ENCODE peak calls at places on chromosomes 16 and 17, in five cellular contexts. One of them, this sample, is unnamed.

GRCh38 chr16:27434141-27435051 is 32.4 kb downstream of the IL21R start:
- DNase-seq in ELR: no peak
- DNase-seq in T-helper 22 cell: no peak
- DNase-seq in stimulated activated CD4-positive, alpha-beta T cell treated with anti-CD3 and anti-CD28 coated beads, Interleukin-1b, Interleukin-23, amount 100 ng/mL, for 1 hour: no peak
- DNase-seq in anterior cingulate cortex: no peak
- DNase-seq in this sample: no peak

GRCh38 chr16:66357523-66357928 is 9.0 kb upstream of the CDH5 start:
- DNase-seq in stimulated activated CD4-positive, alpha-beta T cell treated with anti-CD3 and anti-CD28 coated beads, Interleukin-1b, Interleukin-23, amount 100 ng/mL, for 1 hour: no peak
- DNase-seq in ELR: peak
- DNase-seq in T-helper 22 cell: no peak
- DNase-seq in anterior cingulate cortex: no peak
- DNase-seq in this sample: peak

GRCh38 chr17:68456529-68457167 is 648 bp downstream of the WIPI1 start:
- DNase-seq in T-helper 22 cell: no peak
- DNase-seq in stimulated activated CD4-positive, alpha-beta T cell treated with anti-CD3 and anti-CD28 coated beads, Interleukin-1b, Interleukin-23, amount 100 ng/mL, for 1 hour: no peak
- DNase-seq in anterior cingulate cortex: peak
- DNase-seq in ELR: peak
- DNase-seq in this sample: peak

GRCh38 chr16:20683812-20684211 is 13.7 kb downstream of the ACSM1 start:
- DNase-seq in T-helper 22 cell: no peak
- DNase-seq in ELR: peak
- DNase-seq in anterior cingulate cortex: no peak
- DNase-seq in stimulated activated CD4-positive, alpha-beta T cell treated with anti-CD3 and anti-CD28 coated beads, Interleukin-1b, Interleukin-23, amount 100 ng/mL, for 1 hour: no peak
- DNase-seq in this sample: no peak

GRCh38 chr16:27617678-27618077 is 67.7 kb downstream of the KATNIP start:
- DNase-seq in stimulated activated CD4-positive, alpha-beta T cell treated with anti-CD3 and anti-CD28 coated beads, Interleukin-1b, Interleukin-23, amount 100 ng/mL, for 1 hour: no peak
- DNase-seq in ELR: no peak
- DNase-seq in anterior cingulate cortex: no peak
- DNase-seq in T-helper 22 cell: no peak
- DNase-seq in this sample: no peak

GRCh38 chr16:30821891-30822290 is 34.9 kb upstream of the ZNF629 start:
- DNase-seq in anterior cingulate cortex: no peak
- DNase-seq in ELR: no peak
- DNase-seq in stimulated activated CD4-positive, alpha-beta T cell treated with anti-CD3 and anti-CD28 coated beads, Interleukin-1b, Interleukin-23, amount 100 ng/mL, for 1 hour: no peak
- DNase-seq in T-helper 22 cell: no peak
- DNase-seq in this sample: no peak

GRCh38 chr17:2366747-2367494 is 29.6 kb downstream of the SGSM2 start:
- DNase-seq in anterior cingulate cortex: no peak
- DNase-seq in T-helper 22 cell: no peak
- DNase-seq in stimulated activated CD4-positive, alpha-beta T cell treated with anti-CD3 and anti-CD28 coated beads, Interleukin-1b, Interleukin-23, amount 100 ng/mL, for 1 hour: no peak
- DNase-seq in ELR: no peak
- DNase-seq in this sample: peak

GRCh38 chr16:27491894-27492587 is 57.7 kb downstream of the GTF3C1 start:
- DNase-seq in T-helper 22 cell: no peak
- DNase-seq in stimulated activated CD4-positive, alpha-beta T cell treated with anti-CD3 and anti-CD28 coated beads, Interleukin-1b, Interleukin-23, amount 100 ng/mL, for 1 hour: no peak
- DNase-seq in anterior cingulate cortex: no peak
- DNase-seq in ELR: peak
- DNase-seq in this sample: no peak

GRCh38 chr17:46925185-46925858 is 2.4 kb downstream of the GOSR2 start:
- DNase-seq in stimulated activated CD4-positive, alpha-beta T cell treated with anti-CD3 and anti-CD28 coated beads, Interleukin-1b, Interleukin-23, amount 100 ng/mL, for 1 hour: no peak
- DNase-seq in ELR: no peak
- DNase-seq in T-helper 22 cell: no peak
- DNase-seq in anterior cingulate cortex: no peak
- DNase-seq in this sample: no peak

GRCh38 chr17:3547628-3548027 is 10.0 kb downstream of the TRPV3 start:
- DNase-seq in ELR: no peak
- DNase-seq in T-helper 22 cell: no peak
- DNase-seq in stimulated activated CD4-positive, alpha-beta T cell treated with anti-CD3 and anti-CD28 coated beads, Interleukin-1b, Interleukin-23, amount 100 ng/mL, for 1 hour: no peak
- DNase-seq in anterior cingulate cortex: no peak
- DNase-seq in this sample: no peak

GRCh38 chr16:83907926-83908325 is 9.0 kb downstream of the MLYCD start:
- DNase-seq in T-helper 22 cell: no peak
- DNase-seq in ELR: no peak
- DNase-seq in anterior cingulate cortex: no peak
- DNase-seq in stimulated activated CD4-positive, alpha-beta T cell treated with anti-CD3 and anti-CD28 coated beads, Interleukin-1b, Interleukin-23, amount 100 ng/mL, for 1 hour: no peak
- DNase-seq in this sample: no peak

GRCh38 chr17:35372846-35373531 is 432 bp downstream of the SLFN11 start:
- DNase-seq in stimulated activated CD4-positive, alpha-beta T cell treated with anti-CD3 and anti-CD28 coated beads, Interleukin-1b, Interleukin-23, amount 100 ng/mL, for 1 hour: no peak
- DNase-seq in T-helper 22 cell: peak
- DNase-seq in anterior cingulate cortex: no peak
- DNase-seq in ELR: peak
- DNase-seq in this sample: no peak

This sample was measured in 8988T.